ENCODE peak calls at places on chromosomes 11 and 22, in eight cellular contexts. J, Z, G, R, C, A, N and O are unnamed samples.

GRCh38 chr22:22390989-22391388 is 117.6 kb downstream of the ZNF280B start:
- DNase-seq in J (no peak), Z (no peak), G (no peak), R (no peak), C (no peak), A (no peak), N (no peak), O (no peak)

GRCh38 chr11:27700351-27701261 is at the start of gene BDNF:
- DNase-seq in J (no peak), Z (peak), G (no peak), R (no peak), C (no peak), A (no peak), N (peak), O (no peak)

GRCh38 chr22:48838846-48839730 is 988.6 kb downstream of the BRD1 start:
- DNase-seq in J (no peak), Z (peak), G (no peak), R (no peak), C (no peak), A (no peak), N (no peak), O (no peak)

GRCh38 chr11:57903441-57904123 is 120.1 kb upstream of the OR9Q1 start:
- DNase-seq in J (peak), Z (peak), G (no peak), R (peak), C (no peak), A (peak), N (no peak), O (no peak)

GRCh38 chr11:75303544-75304224 is 47.8 kb downstream of the ARRB1 start:
- DNase-seq in J (no peak), Z (peak), G (no peak), R (no peak), C (no peak), A (no peak), N (no peak), O (peak)

GRCh38 chr11:89487016-89487415 is 4.2 kb downstream of the NOX4 start:
- DNase-seq in J (no peak), Z (no peak), G (no peak), R (no peak), C (no peak), A (no peak), N (no peak), O (no peak)

GRCh38 chr11:71977743-71978418 is 20.8 kb upstream of the IL18BP start:
- DNase-seq in J (no peak), Z (peak), G (peak), R (no peak), C (peak), A (peak), N (peak), O (peak)

GRCh38 chr11:65817815-65818680 is 15.7 kb upstream of the SNX32 start:
- DNase-seq in J (peak), Z (peak), G (peak), R (peak), C (peak), A (peak), N (peak), O (peak)

GRCh38 chr22:20750461-20751184 is 23.3 kb upstream of the SERPIND1 start:
- DNase-seq in J (peak), Z (peak), G (no peak), R (peak), C (no peak), A (peak), N (no peak), O (peak)

GRCh38 chr22:19291218-19291579 is 320 bp downstream of the CLTCL1 start:
- DNase-seq in J (peak), Z (no peak), G (no peak), R (peak), C (no peak), A (peak), N (peak), O (no peak)

GRCh38 chr22:37328017-37328416 is 45.7 kb downstream of the CYTH4 start:
- DNase-seq in J (no peak), Z (no peak), G (no peak), R (no peak), C (no peak), A (no peak), N (no peak), O (no peak)

GRCh38 chr11:61949169-61950034 is 749 bp upstream of the BEST1 start:
- DNase-seq in J (peak), Z (peak), G (peak), R (peak), C (no peak), A (peak), N (peak), O (peak)

GRCh38 chr11:74683941-74684481 is 47.2 kb downstream of the CHRDL2 start:
- DNase-seq in J (no peak), Z (peak), G (no peak), R (no peak), C (no peak), A (no peak), N (no peak), O (no peak)

GRCh38 chr11:82927264-82927880 is 25.8 kb downstream of the DDIAS start:
- DNase-seq in J (no peak), Z (no peak), G (peak), R (no peak), C (no peak), A (peak), N (peak), O (no peak)

GRCh38 chr22:32737811-32738210 is 63.7 kb upstream of the TIMP3 start:
- DNase-seq in J (no peak), Z (no peak), G (no peak), R (no peak), C (no peak), A (no peak), N (no peak), O (no peak)

GRCh38 chr22:28909375-28909774 is 26.0 kb downstream of the ZNRF3 start:
- DNase-seq in J (no peak), Z (peak), G (no peak), R (no peak), C (no peak), A (no peak), N (no peak), O (no peak)

GRCh38 chr11:44853674-44854073 is 97.0 kb downstream of the TP53I11 start:
- DNase-seq in J (no peak), Z (peak), G (no peak), R (no peak), C (no peak), A (no peak), N (no peak), O (no peak)